ENCODE peak calls at places on chromosomes 6 and 20, in six cellular contexts. J, Z, F, Y, D and I are unnamed samples.
A peak's percentile ranks its signal among the peaks of the same experiment; 100 is the strongest.

GRCh38 chr6:33505544-33506330 is 51.4 kb downstream of the ZBTB9 start:
- DNase-seq in J (no peak), Z (no peak), F (no peak), Y (no peak), D (no peak), I (no peak)

GRCh38 chr6:75351570-75351969 is 67.0 kb upstream of the TMEM30A start:
- DNase-seq in J (no peak), Z (no peak), F (no peak), Y (no peak), D (no peak), I (no peak)

GRCh38 chr20:22490287-22491187 is 93.8 kb downstream of the FOXA2 start:
- DNase-seq in J (no peak), Z (no peak), F (no peak), Y (no peak), D (no peak), I (peak; percentile 62)

GRCh38 chr20:40154514-40154913 is 534.5 kb downstream of the MAFB start:
- DNase-seq in J (no peak), Z (no peak), F (no peak), Y (no peak), D (no peak), I (no peak)

GRCh38 chr20:53642196-53643030 is 48.8 kb upstream of the ZNF217 start:
- DNase-seq in J (no peak), Z (no peak), F (peak; percentile 70), Y (peak; percentile 66), D (peak; percentile 29), I (peak; percentile 79)

GRCh38 chr20:60420676-60421229 is 462.5 kb downstream of the CDH26 start:
- DNase-seq in J (no peak), Z (no peak), F (no peak), Y (no peak), D (no peak), I (no peak)

GRCh38 chr6:56575736-56576135 is 67.0 kb downstream of the DST start:
- DNase-seq in J (no peak), Z (no peak), F (no peak), Y (no peak), D (no peak), I (no peak)

GRCh38 chr6:15945593-15946159 is 183.2 kb upstream of the MYLIP start:
- DNase-seq in J (no peak), Z (no peak), F (no peak), Y (peak; percentile 77), D (no peak), I (peak; percentile 69)

GRCh38 chr20:24423794-24424307 is 45.6 kb upstream of the SYNDIG1 start:
- DNase-seq in J (no peak), Z (no peak), F (no peak), Y (no peak), D (no peak), I (no peak)

GRCh38 chr6:90484903-90485302 is 102.0 kb downstream of the MAP3K7 start:
- DNase-seq in J (no peak), Z (no peak), F (no peak), Y (no peak), D (no peak), I (no peak)

GRCh38 chr6:52691718-52692117 is 20.8 kb downstream of the TMEM14A start:
- DNase-seq in J (no peak), Z (no peak), F (no peak), Y (no peak), D (no peak), I (no peak)

GRCh38 chr6:130624046-130624445 is 203.2 kb upstream of the SMLR1 start:
- DNase-seq in J (no peak), Z (no peak), F (no peak), Y (peak; percentile 13), D (no peak), I (no peak)

GRCh38 chr6:80541186-80541585 is 434.7 kb downstream of the BCKDHB start:
- DNase-seq in J (no peak), Z (no peak), F (no peak), Y (peak; percentile 89), D (peak; percentile 24), I (no peak)

GRCh38 chr20:45779011-45779915 is 12.4 kb downstream of the WFDC3 start:
- DNase-seq in J (no peak), Z (peak; percentile 99), F (no peak), Y (peak; percentile 100), D (peak; percentile 98), I (peak; percentile 43)

GRCh38 chr20:10115021-10115420 is 80.2 kb downstream of the ANKEF1 start:
- DNase-seq in J (no peak), Z (peak; percentile 21), F (no peak), Y (peak; percentile 87), D (no peak), I (no peak)

GRCh38 chr6:28558629-28559028 is 32.9 kb downstream of the GPX5 start:
- DNase-seq in J (no peak), Z (no peak), F (no peak), Y (no peak), D (no peak), I (no peak)

GRCh38 chr20:63070771-63071540 is 64.2 kb upstream of the BHLHE23 start:
- DNase-seq in J (no peak), Z (no peak), F (no peak), Y (no peak), D (no peak), I (no peak)